ENCODE peak calls at places on chromosomes 4 and X, in four cellular contexts. One of them, this sample, is unnamed.

GRCh38 chr4:110510955-110511544 is 35.1 kb downstream of the ENPEP start:
- DNase-seq in neural crest cell: no peak
- DNase-seq in anterior cingulate cortex: no peak
- DNase-seq in stromal cell of bone marrow: peak
- DNase-seq in this sample: peak

GRCh38 chrX:46165411-46165810 is 379.8 kb downstream of the ZNF674 start:
- DNase-seq in stromal cell of bone marrow: peak
- DNase-seq in neural crest cell: no peak
- DNase-seq in anterior cingulate cortex: no peak
- DNase-seq in this sample: no peak

GRCh38 chr4:8538703-8539567 is 41.3 kb upstream of the GPR78 start:
- DNase-seq in neural crest cell: no peak
- DNase-seq in anterior cingulate cortex: no peak
- DNase-seq in stromal cell of bone marrow: peak
- DNase-seq in this sample: no peak

GRCh38 chr4:88286897-88287296 is 2.5 kb upstream of the PPM1K start:
- DNase-seq in stromal cell of bone marrow: peak
- DNase-seq in anterior cingulate cortex: no peak
- DNase-seq in neural crest cell: no peak
- DNase-seq in this sample: no peak

GRCh38 chrX:103155201-103155600 is 59.7 kb upstream of the BEX4 start:
- DNase-seq in stromal cell of bone marrow: no peak
- DNase-seq in neural crest cell: no peak
- DNase-seq in anterior cingulate cortex: no peak
- DNase-seq in this sample: no peak

GRCh38 chrX:4550018-4550417 is 836.6 kb upstream of the PRKX start:
- DNase-seq in neural crest cell: no peak
- DNase-seq in stromal cell of bone marrow: no peak
- DNase-seq in anterior cingulate cortex: no peak
- DNase-seq in this sample: no peak

GRCh38 chr4:167219090-167219489 is 15.2 kb downstream of the SPOCK3 start:
- DNase-seq in anterior cingulate cortex: no peak
- DNase-seq in neural crest cell: no peak
- DNase-seq in stromal cell of bone marrow: no peak
- DNase-seq in this sample: no peak

GRCh38 chr4:173243321-173243720 is 74.7 kb downstream of the GALNT7 start:
- DNase-seq in stromal cell of bone marrow: peak
- DNase-seq in neural crest cell: no peak
- DNase-seq in anterior cingulate cortex: no peak
- DNase-seq in this sample: no peak

GRCh38 chr4:159534655-159535054 is 431.8 kb downstream of the RAPGEF2 start:
- DNase-seq in neural crest cell: no peak
- DNase-seq in anterior cingulate cortex: no peak
- DNase-seq in stromal cell of bone marrow: no peak
- DNase-seq in this sample: no peak

This sample was measured in nephron progenitor cell.